ENCODE peak calls at places on chromosomes 3 and 15, in four cellular contexts. S is endothelial cell, I is cardiac muscle cell, W is AG09309. Z is an unnamed sample.

GRCh38 chr15:67731112-67731761 is 94.1 kb upstream of the SKOR1 start:
- DNase-seq in S (no peak), W (no peak), I (no peak), Z (no peak)

GRCh38 chr3:125160911-125161371 is 51.6 kb downstream of the SLC12A8 start:
- DNase-seq in S (no peak), W (no peak), I (no peak), Z (peak)

GRCh38 chr3:111238896-111239295 is 167.3 kb downstream of the NECTIN3 start:
- DNase-seq in S (no peak), I (no peak), W (no peak), Z (no peak)

GRCh38 chr15:32843211-32843907 is 125.6 kb downstream of the GREM1 start:
- DNase-seq in I (no peak), S (no peak), W (peak), Z (no peak)

GRCh38 chr15:64877435-64877834 is 34.3 kb upstream of the ANKDD1A start:
- DNase-seq in W (no peak), S (no peak), I (no peak), Z (no peak)

GRCh38 chr3:29922990-29923746 is 642.3 kb downstream of the RBMS3 start:
- DNase-seq in I (no peak), W (peak), S (peak), Z (peak)

GRCh38 chr3:100702082-100703014 is 6.9 kb upstream of the TFG start:
- DNase-seq in S (no peak), W (no peak), I (no peak), Z (no peak)

GRCh38 chr15:23866832-23867231 is 179.7 kb upstream of the NDN start:
- DNase-seq in S (no peak), I (peak), W (no peak), Z (no peak)

GRCh38 chr15:90035095-90035834 is 34.1 kb downstream of the ZNF710 start:
- DNase-seq in S (no peak), I (no peak), W (no peak), Z (peak)

GRCh38 chr3:120473389-120473788 is 22.6 kb upstream of the FSTL1 start:
- DNase-seq in I (no peak), W (no peak), S (no peak), Z (no peak)

GRCh38 chr15:31032959-31033358 is 41.5 kb upstream of the MTMR10 start:
- DNase-seq in I (no peak), W (peak), S (no peak), Z (peak)

GRCh38 chr3:77464106-77464688 is 424.3 kb downstream of the ROBO2 start:
- DNase-seq in W (peak), S (no peak), I (no peak), Z (no peak)

GRCh38 chr3:197374951-197375560 is 76.6 kb upstream of the DLG1 start:
- DNase-seq in S (no peak), W (no peak), I (no peak), Z (no peak)

GRCh38 chr3:124660606-124661005 is 69.6 kb upstream of the UMPS start:
- DNase-seq in I (no peak), S (no peak), W (no peak), Z (no peak)

GRCh38 chr3:38843898-38844297 is 27.9 kb upstream of the SCN10A start:
- DNase-seq in S (peak), I (peak), W (peak), Z (peak)

GRCh38 chr3:160475153-160475552 is 25.6 kb upstream of the TRIM59 start:
- DNase-seq in I (no peak), W (no peak), S (no peak), Z (no peak)

GRCh38 chr3:38560284-38560683 is 64.1 kb downstream of the EXOG start:
- DNase-seq in I (no peak), S (no peak), W (no peak), Z (no peak)

GRCh38 chr15:44811347-44811746 is 75.0 kb downstream of the TRIM69 start:
- DNase-seq in S (no peak), W (no peak), I (no peak), Z (no peak)

GRCh38 chr3:156685198-156685597 is 10.8 kb downstream of the TIPARP start:
- DNase-seq in I (no peak), W (no peak), S (no peak), Z (no peak)

GRCh38 chr15:97235285-97235985 is 725.1 kb upstream of the ARRDC4 start:
- DNase-seq in I (peak), W (no peak), S (peak), Z (peak)

GRCh38 chr3:191813245-191813644 is 352.3 kb downstream of the PYDC2 start:
- DNase-seq in S (no peak), I (no peak), W (no peak), Z (no peak)

GRCh38 chr3:191804935-191805334 is 344.0 kb downstream of the PYDC2 start:
- DNase-seq in W (no peak), S (no peak), I (no peak), Z (no peak)

GRCh38 chr3:191809326-191809949 is 348.5 kb downstream of the PYDC2 start:
- DNase-seq in W (no peak), S (no peak), I (no peak), Z (no peak)
- TF ChIP-seq CTCF in W (peak), S (no peak), I (no peak), Z (peak)

GRCh38 chr3:133857767-133858166 is 37.9 kb downstream of the RAB6B start:
- DNase-seq in I (no peak), S (no peak), W (no peak), Z (no peak)
- TF ChIP-seq CTCF in I (no peak), S (no peak), W (no peak), Z (no peak)

GRCh38 chr3:136305879-136306278 is 55.7 kb downstream of the PCCB start:
- DNase-seq in S (no peak), W (no peak), I (no peak), Z (peak)
- TF ChIP-seq CTCF in S (no peak), W (no peak), I (peak), Z (peak)

GRCh38 chr3:50338989-50339388 is 1.6 kb downstream of the RASSF1 start:
- DNase-seq in W (no peak), S (no peak), I (no peak), Z (no peak)

GRCh38 chr3:50339485-50340196 is 995 bp downstream of the RASSF1 start:
- DNase-seq in I (no peak), S (no peak), W (no peak), Z (no peak)

GRCh38 chr3:50341996-50342732 is 1.5 kb upstream of the RASSF1 start:
- DNase-seq in W (no peak), I (no peak), S (no peak), Z (no peak)

GRCh38 chr3:50341537-50341936 is 901 bp upstream of the RASSF1 start:
- DNase-seq in W (no peak), I (no peak), S (no peak), Z (no peak)

DNA sequence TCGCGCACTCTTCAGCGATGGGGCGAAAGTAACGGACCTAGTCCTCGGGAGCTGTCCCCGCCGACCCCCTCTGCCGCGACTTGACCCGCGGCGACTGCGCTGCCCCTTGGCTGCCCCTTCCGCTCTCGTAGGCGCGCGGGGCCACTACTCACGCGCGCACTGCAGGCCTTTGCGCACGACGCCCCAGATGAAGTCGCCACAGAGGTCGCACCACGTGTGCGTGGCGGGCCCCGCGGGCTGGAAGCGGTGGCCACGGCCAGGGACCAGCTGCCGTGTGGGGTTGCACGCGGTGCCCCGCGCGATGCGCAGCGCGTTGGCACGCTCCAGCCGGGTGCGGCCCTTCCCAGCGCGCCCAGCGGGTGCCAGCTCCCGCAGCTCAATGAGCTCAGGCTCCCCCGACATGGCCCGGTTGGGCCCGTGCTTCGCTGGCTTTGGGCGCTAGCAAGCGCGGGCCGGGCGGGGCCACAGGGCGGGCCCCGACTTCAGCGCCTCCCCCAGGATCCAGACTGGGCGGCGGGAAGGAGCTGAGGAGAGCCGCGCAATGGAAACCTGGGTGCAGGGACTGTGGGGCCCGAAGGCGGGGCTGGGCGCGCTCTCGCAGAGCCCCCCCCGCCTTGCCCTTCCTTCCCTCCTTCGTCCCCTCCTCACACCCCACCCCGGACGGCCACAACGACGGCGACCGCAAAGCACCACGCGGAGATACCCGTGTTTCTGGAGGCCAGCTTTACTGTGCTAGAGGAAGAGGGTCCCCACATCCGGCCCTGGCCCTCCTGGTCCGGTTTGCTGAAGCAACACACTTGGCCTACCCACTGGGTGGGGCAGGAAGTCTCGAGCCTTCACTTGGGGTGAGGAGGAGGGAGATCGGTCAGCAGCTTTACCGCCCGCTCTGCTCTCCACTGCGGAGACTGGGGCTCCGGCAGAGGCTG is at the start of gene RASSF1:
- DNase-seq in I (no peak), W (no peak), S (no peak), Z (no peak)
- TF ChIP-seq CTCF in I (no peak), W (no peak), S (no peak), Z (no peak)

GRCh38 chr3:33875680-33876079 is 77.2 kb downstream of the PDCD6IP start:
- DNase-seq in W (no peak), I (no peak), S (no peak), Z (no peak)

GRCh38 chr3:33879540-33879939 is 81.1 kb downstream of the PDCD6IP start:
- DNase-seq in S (no peak), W (no peak), I (peak), Z (no peak)

GRCh38 chr3:33881181-33882064 is 83.0 kb downstream of the PDCD6IP start:
- DNase-seq in W (no peak), S (no peak), I (no peak), Z (no peak)

GRCh38 chr3:33874815-33875214 is 76.4 kb downstream of the PDCD6IP start:
- DNase-seq in I (no peak), S (no peak), W (no peak), Z (no peak)

DNA sequence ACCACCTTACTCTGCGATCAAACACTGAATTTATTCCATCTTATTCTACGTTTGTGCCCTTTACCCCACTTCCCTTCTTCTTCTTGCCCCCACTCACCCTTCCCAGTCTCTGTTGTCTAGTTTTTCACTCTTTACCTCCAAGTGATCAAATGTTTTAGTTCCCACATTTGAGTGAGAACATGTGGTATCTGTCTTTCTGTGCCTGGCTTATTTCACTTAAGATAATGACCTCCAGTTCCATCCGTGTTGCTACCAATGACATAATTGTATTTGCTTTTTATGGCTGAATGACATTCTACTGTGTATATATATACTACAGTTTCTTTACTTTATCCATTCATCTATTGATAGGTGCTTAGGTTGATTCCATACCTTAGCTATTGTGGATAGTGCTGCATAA is 78.8 kb downstream of the PDCD6IP start:
- DNase-seq in I (no peak), S (no peak), W (no peak), Z (no peak)
- TF ChIP-seq CTCF in I (no peak), S (no peak), W (no peak), Z (no peak)

GRCh38 chr3:12486001-12486400 is 1.7 kb downstream of the TSEN2 start:
- DNase-seq in W (no peak), I (no peak), S (no peak), Z (no peak)
- TF ChIP-seq CTCF in W (no peak), I (no peak), S (no peak), Z (no peak)

GRCh38 chr3:51982838-51983577 is at the start of gene ACY1:
- DNase-seq in I (peak), W (peak), S (peak), Z (peak)
- TF ChIP-seq CTCF in I (no peak), W (no peak), S (peak), Z (no peak)

DNA sequence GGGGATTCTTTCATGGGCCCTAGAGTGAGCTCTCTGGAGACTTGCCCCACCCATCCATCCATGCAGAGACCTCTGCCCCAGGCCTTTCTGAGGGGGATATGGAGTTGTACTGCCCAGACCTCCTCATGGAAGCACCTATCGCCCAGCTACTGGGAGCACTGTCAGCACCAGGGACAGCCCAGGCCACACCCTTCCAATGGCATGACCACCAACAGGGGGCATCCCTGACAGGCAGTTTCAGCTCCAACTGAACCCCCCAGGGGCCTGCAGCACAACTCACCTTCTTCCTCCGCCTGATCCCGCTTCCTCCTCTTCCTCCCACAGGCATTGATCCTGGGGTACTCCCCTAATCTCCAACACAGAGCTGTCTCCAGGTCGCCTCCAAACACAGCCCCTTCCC is 21.8 kb downstream of the MRPS11 start:
- DNase-seq in S (no peak), I (no peak), W (no peak), Z (no peak)
- TF ChIP-seq CTCF in S (no peak), I (no peak), W (no peak), Z (no peak)

DNA sequence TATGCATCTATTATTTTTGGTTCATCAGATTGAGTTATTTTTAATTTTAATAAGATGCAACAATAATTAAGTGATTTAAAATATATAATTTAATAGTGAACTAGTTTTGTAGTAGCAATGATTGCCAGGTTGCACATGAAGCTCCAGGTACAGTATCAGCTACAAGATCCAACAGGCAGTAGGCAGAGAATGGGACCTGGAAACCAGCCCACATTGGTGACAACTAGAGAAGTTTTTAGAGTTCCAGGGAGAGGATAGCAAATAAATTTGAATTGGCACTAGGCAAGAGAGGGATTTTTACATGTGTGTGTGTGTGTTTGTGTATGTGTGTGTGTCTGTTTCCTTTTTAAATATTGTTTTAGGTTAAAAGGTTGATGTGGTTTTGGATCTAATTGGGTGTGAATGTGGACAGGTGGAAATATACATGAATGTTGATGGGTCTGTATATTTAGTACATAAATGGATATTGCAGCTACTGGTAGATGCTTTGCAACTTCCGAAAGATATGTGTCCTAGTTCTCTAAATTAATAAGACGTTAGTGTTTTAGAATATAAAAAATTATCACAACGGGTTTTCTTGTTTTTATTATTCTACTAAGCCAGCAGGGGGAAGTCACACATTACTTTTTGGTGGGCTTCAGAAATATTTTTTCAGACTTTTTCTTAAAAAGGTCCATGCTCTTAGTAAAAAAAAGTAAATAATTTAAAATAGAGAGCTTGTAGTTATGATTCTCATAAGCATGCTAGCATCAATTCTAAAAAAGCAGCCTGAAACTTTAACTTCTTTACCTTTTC is 110.1 kb upstream of the GBE1 start:
- DNase-seq in S (no peak), W (no peak), I (no peak), Z (no peak)
- TF ChIP-seq CTCF in S (peak), W (no peak), I (no peak), Z (no peak)